ENCODE peak calls at places on chromosomes 7 and 10, in six cellular contexts. One of them, this sample, is unnamed.
A peak's percentile ranks its signal among the peaks of the same experiment; 100 is the strongest.

GRCh38 chr7:2732959-2733584 is 45.1 kb downstream of the AMZ1 start:
- DNase-seq in sigmoid colon: peak; percentile 91
- DNase-seq in activated naive CD4-positive, alpha-beta T cell treated with anti-CD3 and anti-CD28 coated beads, Interleukin-2, amount 10 ng/mL, durations not matched to agents 7 days and 5 days: no peak
- DNase-seq in CD8-positive, alpha-beta memory T cell: no peak
- DNase-seq in NCI-H446 treated with DMSO at 0.1 percent for 48 hours: no peak
- DNase-seq in glomerular endothelial cell: no peak
- DNase-seq in this sample: no peak

GRCh38 chr10:128077155-128077875 is 48.9 kb downstream of the MKI67 start:
- DNase-seq in CD8-positive, alpha-beta memory T cell: no peak
- DNase-seq in activated naive CD4-positive, alpha-beta T cell treated with anti-CD3 and anti-CD28 coated beads, Interleukin-2, amount 10 ng/mL, durations not matched to agents 7 days and 5 days: peak; percentile 19
- DNase-seq in sigmoid colon: peak; percentile 50
- DNase-seq in NCI-H446 treated with DMSO at 0.1 percent for 48 hours: no peak
- DNase-seq in glomerular endothelial cell: no peak
- DNase-seq in this sample: no peak

GRCh38 chr7:151763420-151763984 is 113.4 kb downstream of the PRKAG2 start:
- DNase-seq in glomerular endothelial cell: no peak
- DNase-seq in CD8-positive, alpha-beta memory T cell: no peak
- DNase-seq in sigmoid colon: peak; percentile 38
- DNase-seq in NCI-H446 treated with DMSO at 0.1 percent for 48 hours: no peak
- DNase-seq in activated naive CD4-positive, alpha-beta T cell treated with anti-CD3 and anti-CD28 coated beads, Interleukin-2, amount 10 ng/mL, durations not matched to agents 7 days and 5 days: no peak
- DNase-seq in this sample: no peak

GRCh38 chr7:135728136-135728669 is at the start of gene SLC13A4:
- DNase-seq in glomerular endothelial cell: no peak
- DNase-seq in sigmoid colon: no peak
- DNase-seq in activated naive CD4-positive, alpha-beta T cell treated with anti-CD3 and anti-CD28 coated beads, Interleukin-2, amount 10 ng/mL, durations not matched to agents 7 days and 5 days: no peak
- DNase-seq in NCI-H446 treated with DMSO at 0.1 percent for 48 hours: no peak
- DNase-seq in CD8-positive, alpha-beta memory T cell: no peak
- DNase-seq in this sample: no peak

GRCh38 chr10:1603181-1603580 is 134.1 kb downstream of the ADARB2 start:
- DNase-seq in glomerular endothelial cell: no peak
- DNase-seq in NCI-H446 treated with DMSO at 0.1 percent for 48 hours: peak; percentile 1
- DNase-seq in sigmoid colon: no peak
- DNase-seq in activated naive CD4-positive, alpha-beta T cell treated with anti-CD3 and anti-CD28 coated beads, Interleukin-2, amount 10 ng/mL, durations not matched to agents 7 days and 5 days: no peak
- DNase-seq in CD8-positive, alpha-beta memory T cell: no peak
- DNase-seq in this sample: no peak

GRCh38 chr7:17371656-17372524 is 73.4 kb downstream of the AHR start:
- DNase-seq in NCI-H446 treated with DMSO at 0.1 percent for 48 hours: no peak
- DNase-seq in glomerular endothelial cell: peak; percentile 84
- DNase-seq in activated naive CD4-positive, alpha-beta T cell treated with anti-CD3 and anti-CD28 coated beads, Interleukin-2, amount 10 ng/mL, durations not matched to agents 7 days and 5 days: no peak
- DNase-seq in CD8-positive, alpha-beta memory T cell: no peak
- DNase-seq in sigmoid colon: no peak
- DNase-seq in this sample: no peak

GRCh38 chr10:119575506-119575905 is 21.3 kb downstream of the TIAL1 start:
- DNase-seq in CD8-positive, alpha-beta memory T cell: no peak
- DNase-seq in sigmoid colon: no peak
- DNase-seq in NCI-H446 treated with DMSO at 0.1 percent for 48 hours: no peak
- DNase-seq in activated naive CD4-positive, alpha-beta T cell treated with anti-CD3 and anti-CD28 coated beads, Interleukin-2, amount 10 ng/mL, durations not matched to agents 7 days and 5 days: peak; percentile 48
- DNase-seq in glomerular endothelial cell: no peak
- DNase-seq in this sample: no peak

GRCh38 chr7:2692543-2692942 is 4.5 kb downstream of the AMZ1 start:
- DNase-seq in sigmoid colon: no peak
- DNase-seq in NCI-H446 treated with DMSO at 0.1 percent for 48 hours: no peak
- DNase-seq in glomerular endothelial cell: no peak
- DNase-seq in CD8-positive, alpha-beta memory T cell: no peak
- DNase-seq in activated naive CD4-positive, alpha-beta T cell treated with anti-CD3 and anti-CD28 coated beads, Interleukin-2, amount 10 ng/mL, durations not matched to agents 7 days and 5 days: no peak
- DNase-seq in this sample: no peak

GRCh38 chr7:82534687-82535086 is 91.1 kb upstream of the CACNA2D1 start:
- DNase-seq in NCI-H446 treated with DMSO at 0.1 percent for 48 hours: peak; percentile 50
- DNase-seq in activated naive CD4-positive, alpha-beta T cell treated with anti-CD3 and anti-CD28 coated beads, Interleukin-2, amount 10 ng/mL, durations not matched to agents 7 days and 5 days: no peak
- DNase-seq in CD8-positive, alpha-beta memory T cell: no peak
- DNase-seq in glomerular endothelial cell: no peak
- DNase-seq in sigmoid colon: no peak
- DNase-seq in this sample: no peak

GRCh38 chr7:155456772-155457543 is 971 bp upstream of the EN2 start:
- DNase-seq in sigmoid colon: peak; percentile 79
- DNase-seq in NCI-H446 treated with DMSO at 0.1 percent for 48 hours: no peak
- DNase-seq in CD8-positive, alpha-beta memory T cell: no peak
- DNase-seq in activated naive CD4-positive, alpha-beta T cell treated with anti-CD3 and anti-CD28 coated beads, Interleukin-2, amount 10 ng/mL, durations not matched to agents 7 days and 5 days: no peak
- DNase-seq in glomerular endothelial cell: no peak
- DNase-seq in this sample: no peak

GRCh38 chr10:71649631-71650030 is 69.9 kb downstream of the C10orf105 start:
- DNase-seq in sigmoid colon: no peak
- DNase-seq in activated naive CD4-positive, alpha-beta T cell treated with anti-CD3 and anti-CD28 coated beads, Interleukin-2, amount 10 ng/mL, durations not matched to agents 7 days and 5 days: no peak
- DNase-seq in glomerular endothelial cell: no peak
- DNase-seq in CD8-positive, alpha-beta memory T cell: no peak
- DNase-seq in NCI-H446 treated with DMSO at 0.1 percent for 48 hours: no peak
- DNase-seq in this sample: no peak

GRCh38 chr7:6256709-6257535 is 15.5 kb downstream of the CYTH3 start:
- DNase-seq in sigmoid colon: no peak
- DNase-seq in activated naive CD4-positive, alpha-beta T cell treated with anti-CD3 and anti-CD28 coated beads, Interleukin-2, amount 10 ng/mL, durations not matched to agents 7 days and 5 days: no peak
- DNase-seq in CD8-positive, alpha-beta memory T cell: no peak
- DNase-seq in NCI-H446 treated with DMSO at 0.1 percent for 48 hours: no peak
- DNase-seq in glomerular endothelial cell: no peak
- DNase-seq in this sample: no peak

GRCh38 chr10:5488272-5489161 is 10.9 kb downstream of the CALML5 start:
- DNase-seq in sigmoid colon: peak; percentile 56
- DNase-seq in glomerular endothelial cell: no peak
- DNase-seq in NCI-H446 treated with DMSO at 0.1 percent for 48 hours: no peak
- DNase-seq in activated naive CD4-positive, alpha-beta T cell treated with anti-CD3 and anti-CD28 coated beads, Interleukin-2, amount 10 ng/mL, durations not matched to agents 7 days and 5 days: no peak
- DNase-seq in CD8-positive, alpha-beta memory T cell: no peak
- DNase-seq in this sample: peak; percentile 73

GRCh38 chr7:157541295-157541608 is 204.4 kb downstream of the DNAJB6 start:
- DNase-seq in glomerular endothelial cell: no peak
- DNase-seq in activated naive CD4-positive, alpha-beta T cell treated with anti-CD3 and anti-CD28 coated beads, Interleukin-2, amount 10 ng/mL, durations not matched to agents 7 days and 5 days: no peak
- DNase-seq in sigmoid colon: peak; percentile 50
- DNase-seq in NCI-H446 treated with DMSO at 0.1 percent for 48 hours: no peak
- DNase-seq in CD8-positive, alpha-beta memory T cell: no peak
- DNase-seq in this sample: no peak

GRCh38 chr10:44993922-44994751 is 6.6 kb upstream of the ZNF22 start:
- DNase-seq in NCI-H446 treated with DMSO at 0.1 percent for 48 hours: no peak
- DNase-seq in CD8-positive, alpha-beta memory T cell: no peak
- DNase-seq in activated naive CD4-positive, alpha-beta T cell treated with anti-CD3 and anti-CD28 coated beads, Interleukin-2, amount 10 ng/mL, durations not matched to agents 7 days and 5 days: no peak
- DNase-seq in sigmoid colon: peak; percentile 54
- DNase-seq in glomerular endothelial cell: no peak
- DNase-seq in this sample: no peak

GRCh38 chr10:33120700-33121099 is 162.7 kb upstream of the ITGB1 start:
- DNase-seq in CD8-positive, alpha-beta memory T cell: no peak
- DNase-seq in glomerular endothelial cell: no peak
- DNase-seq in sigmoid colon: no peak
- DNase-seq in activated naive CD4-positive, alpha-beta T cell treated with anti-CD3 and anti-CD28 coated beads, Interleukin-2, amount 10 ng/mL, durations not matched to agents 7 days and 5 days: no peak
- DNase-seq in NCI-H446 treated with DMSO at 0.1 percent for 48 hours: no peak
- DNase-seq in this sample: no peak

GRCh38 chr7:8190121-8190895 is 71.7 kb downstream of the ICA1 start:
- DNase-seq in CD8-positive, alpha-beta memory T cell: peak; percentile 74
- DNase-seq in activated naive CD4-positive, alpha-beta T cell treated with anti-CD3 and anti-CD28 coated beads, Interleukin-2, amount 10 ng/mL, durations not matched to agents 7 days and 5 days: peak; percentile 79
- DNase-seq in sigmoid colon: no peak
- DNase-seq in glomerular endothelial cell: peak; percentile 20
- DNase-seq in NCI-H446 treated with DMSO at 0.1 percent for 48 hours: peak; percentile 32
- DNase-seq in this sample: peak; percentile 13